ENCODE peak calls at places on chromosomes 12 and 14, in nine cellular contexts. Y is AG09319; X is BJ; R is Karpas-422; L is CD4-positive, alpha-beta memory T cell; F is endothelial cell; Z is kidney glomerular epithelial cell; J is GM04504; T is CD4-positive, alpha-beta T cell. B is an unnamed sample.

GRCh38 chr14:102084931-102085330 is 1.9 kb downstream of the HSP90AA1 start:
- DNase-seq in J (no peak), F (no peak), T (no peak), L (no peak), R (peak; percentile 42), Y (no peak), X (no peak), Z (no peak), B (no peak)

GRCh38 chr12:3216726-3217682 is 139.8 kb downstream of the TSPAN9 start:
- DNase-seq in X (no peak), J (peak; percentile 56), F (no peak), R (no peak), Z (no peak), Y (no peak), L (no peak), T (no peak), B (no peak)

GRCh38 chr14:60815371-60815770 is 80.8 kb downstream of the MNAT1 start:
- DNase-seq in F (no peak), Y (no peak), R (peak; percentile 90), Z (peak; percentile 6), L (no peak), X (peak; percentile 29), J (no peak), T (no peak), B (no peak)

GRCh38 chr14:93009471-93010117 is 86.6 kb downstream of the CHGA start:
- DNase-seq in F (no peak), Y (no peak), L (no peak), Z (no peak), T (no peak), R (no peak), J (no peak), X (no peak), B (no peak)

GRCh38 chr14:106518054-106518943 is 991.9 kb downstream of the TMEM121 start:
- DNase-seq in L (peak; percentile 79), X (no peak), J (no peak), T (peak; percentile 88), Y (no peak), F (no peak), Z (no peak), R (peak; percentile 92), B (peak; percentile 87)

GRCh38 chr14:20428010-20428365 is 8.0 kb downstream of the KLHL33 start:
- DNase-seq in R (no peak), Z (no peak), Y (no peak), X (no peak), J (no peak), T (no peak), L (no peak), F (no peak), B (no peak)

GRCh38 chr12:49037111-49037946 is 18.8 kb upstream of the PRKAG1 start:
- DNase-seq in L (no peak), Z (no peak), J (no peak), R (no peak), Y (no peak), F (no peak), T (no peak), X (no peak), B (no peak)

GRCh38 chr12:107311682-107312081 is 218.3 kb upstream of the CRY1 start:
- DNase-seq in L (no peak), J (no peak), R (peak; percentile 61), F (no peak), Z (no peak), T (no peak), Y (no peak), X (no peak), B (no peak)

GRCh38 chr12:71214511-71215285 is 56.9 kb upstream of the TSPAN8 start:
- DNase-seq in X (no peak), Z (peak; percentile 68), Y (no peak), R (no peak), J (no peak), T (no peak), L (no peak), F (no peak), B (no peak)

GRCh38 chr14:75660630-75661498 is at the start of the genes ERG28 and TTLL5:
- DNase-seq in F (peak; percentile 96), R (peak; percentile 100), T (peak; percentile 94), L (peak; percentile 98), Y (peak; percentile 94), J (peak; percentile 97), X (peak; percentile 95), Z (peak; percentile 99), B (peak; percentile 95)

GRCh38 chr12:110269622-110270124 is 11.4 kb upstream of the ATP2A2 start:
- DNase-seq in T (no peak), J (peak; percentile 39), Z (peak; percentile 26), X (no peak), L (no peak), Y (peak; percentile 32), R (no peak), F (no peak), B (no peak)

GRCh38 chr14:104894331-104895206 is 29.5 kb downstream of the CEP170B start:
- DNase-seq in R (no peak), L (no peak), Z (no peak), Y (no peak), T (no peak), J (no peak), X (no peak), F (peak; percentile 21), B (no peak)

GRCh38 chr12:12800406-12801180 is 12.6 kb upstream of the DDX47 start:
- DNase-seq in Z (peak; percentile 31), L (no peak), F (no peak), X (no peak), R (no peak), T (no peak), Y (no peak), J (no peak), B (no peak)

GRCh38 chr14:87966816-87967215 is 26.2 kb downstream of the GALC start:
- DNase-seq in T (no peak), J (no peak), F (no peak), X (no peak), Y (no peak), R (no peak), L (no peak), Z (no peak), B (no peak)

GRCh38 chr12:132719141-132719953 is 8.7 kb downstream of the PGAM5 start:
- DNase-seq in Y (no peak), L (no peak), J (no peak), R (no peak), Z (no peak), X (no peak), F (no peak), T (no peak), B (no peak)

GRCh38 chr12:131912526-131913274 is 16.4 kb upstream of the PUS1 start:
- DNase-seq in J (peak; percentile 77), Y (peak; percentile 38), R (no peak), L (no peak), T (no peak), F (no peak), Z (peak; percentile 43), X (peak; percentile 49), B (no peak)

GRCh38 chr12:75623631-75624118 is 112.3 kb upstream of the KRR1 start:
- DNase-seq in J (no peak), R (no peak), X (no peak), Z (peak; percentile 33), F (no peak), L (no peak), Y (no peak), T (no peak), B (no peak)

B was measured in CD8-positive, alpha-beta T cell.